ENCODE peak calls at places on chromosomes 11 and 22, in ten cellular contexts. E is AG10803; F is activated CD8-positive, alpha-beta memory T cell treated with anti-CD3 and anti-CD28 coated beads, Interleukin-2, amount 50 U/mL, for 4 hours; R is stimulated activated CD4-positive, alpha-beta T cell treated with anti-CD3 and anti-CD28 coated beads, TNF-alpha, amount 100 ng/mL, for 1 hour; U is H9; Y is KG1; I is ureter; C is GM12891; K is lower lobe of right lung; S is amygdala. P is an unnamed sample.

GRCh38 chr11:119339581-119340334 is 925 bp downstream of the C1QTNF5 start:
- DNase-seq in C (peak; percentile 72), F (no peak), I (no peak), Y (no peak), R (no peak), U (peak; percentile 83), S (peak; percentile 74), K (peak; percentile 81), E (peak; percentile 62), P (peak; percentile 67)

GRCh38 chr11:73205666-73206343 is 12.3 kb upstream of the P2RY2 start:
- DNase-seq in R (no peak), U (no peak), Y (no peak), S (no peak), E (no peak), K (no peak), I (no peak), C (no peak), F (no peak), P (peak; percentile 5)

GRCh38 chr11:28701760-28702449 is 593.7 kb downstream of the METTL15 start:
- DNase-seq in K (no peak), C (no peak), E (no peak), Y (no peak), R (no peak), F (no peak), U (no peak), S (no peak), I (no peak), P (no peak)

GRCh38 chr22:42202669-42203068 is 67.8 kb downstream of the TCF20 start:
- DNase-seq in F (peak; percentile 65), S (no peak), Y (no peak), I (no peak), U (no peak), K (no peak), C (no peak), R (peak; percentile 16), E (peak; percentile 12), P (no peak)

GRCh38 chr11:122202951-122203456 is 87.0 kb upstream of the BLID start:
- DNase-seq in E (peak; percentile 78), K (peak; percentile 65), C (peak; percentile 43), R (no peak), U (peak; percentile 81), S (peak; percentile 72), Y (no peak), I (peak; percentile 72), F (peak; percentile 14), P (peak; percentile 85)

GRCh38 chr11:115653076-115653475 is 148.9 kb upstream of the CADM1 start:
- DNase-seq in Y (no peak), S (no peak), R (no peak), E (no peak), I (no peak), F (no peak), C (no peak), U (no peak), K (no peak), P (no peak)

GRCh38 chr11:9568854-9569587 is 4.4 kb upstream of the WEE1 start:
- DNase-seq in C (no peak), E (peak; percentile 95), K (peak; percentile 61), S (no peak), U (peak; percentile 71), R (no peak), Y (no peak), I (peak; percentile 74), F (no peak), P (no peak)

GRCh38 chr11:134412508-134413333 is 679 bp upstream of the B3GAT1 start:
- DNase-seq in U (peak; percentile 60), F (peak; percentile 21), S (peak; percentile 95), I (no peak), Y (no peak), E (no peak), C (no peak), R (no peak), K (no peak), P (no peak)

GRCh38 chr11:46637546-46637945 is 20.2 kb downstream of the ATG13 start:
- DNase-seq in I (no peak), E (no peak), S (peak; percentile 27), U (no peak), F (no peak), K (no peak), Y (no peak), R (no peak), C (no peak), P (no peak)

GRCh38 chr11:69461272-69461962 is 20.0 kb upstream of the LINC01488 start:
- DNase-seq in K (no peak), R (no peak), Y (no peak), S (no peak), U (no peak), I (no peak), C (no peak), E (no peak), F (no peak), P (no peak)

GRCh38 chr11:88689548-88690240 is 352.2 kb upstream of the CTSC start:
- DNase-seq in Y (no peak), C (no peak), E (no peak), S (no peak), K (no peak), I (no peak), F (no peak), U (no peak), R (no peak), P (no peak)

GRCh38 chr11:2817431-2817830 is 68.1 kb downstream of the CDKN1C start:
- DNase-seq in U (no peak), C (no peak), I (no peak), S (no peak), E (no peak), F (no peak), R (no peak), K (no peak), Y (no peak), P (no peak)

GRCh38 chr11:58067685-58068084 is 36.9 kb downstream of the OR6Q1 start:
- DNase-seq in U (no peak), Y (no peak), F (no peak), S (no peak), I (no peak), C (no peak), K (no peak), R (no peak), E (no peak), P (no peak)

GRCh38 chr22:30876925-30877553 is 91.5 kb downstream of the MORC2 start:
- DNase-seq in R (no peak), K (peak; percentile 14), E (peak; percentile 31), C (no peak), S (peak; percentile 64), F (no peak), Y (no peak), U (no peak), I (no peak), P (no peak)

GRCh38 chr22:27802389-27803079 is 978 bp upstream of the MN1 start:
- DNase-seq in U (no peak), C (no peak), Y (peak; percentile 50), I (no peak), R (no peak), K (no peak), S (no peak), E (no peak), F (no peak), P (no peak)

GRCh38 chr11:134585666-134586285 is 173.7 kb upstream of the B3GAT1 start:
- DNase-seq in E (no peak), U (peak; percentile 13), R (no peak), K (no peak), I (no peak), F (no peak), C (no peak), S (no peak), Y (no peak), P (no peak)

GRCh38 chr11:71913716-71914115 is 14.7 kb downstream of the XNDC1N start:
- DNase-seq in E (peak; percentile 67), F (no peak), S (no peak), I (no peak), C (no peak), R (no peak), K (no peak), Y (no peak), U (no peak), P (no peak)

GRCh38 chr11:43787823-43788222 is 92.8 kb upstream of the ALKBH3 start:
- DNase-seq in R (no peak), E (no peak), C (no peak), Y (no peak), S (no peak), K (no peak), U (no peak), I (no peak), F (no peak), P (no peak)

GRCh38 chr11:114466742-114467141 is 27.5 kb downstream of the REXO2 start:
- DNase-seq in R (no peak), S (no peak), Y (no peak), I (no peak), K (no peak), E (no peak), C (no peak), F (no peak), U (no peak), P (no peak)

GRCh38 chr22:46967445-46968358 is 205.3 kb downstream of the TBC1D22A start:
- DNase-seq in F (no peak), C (no peak), I (no peak), S (no peak), U (no peak), Y (no peak), K (no peak), R (no peak), E (no peak), P (no peak)

GRCh38 chr11:17595526-17596309 is 48.7 kb downstream of the OTOG start:
- DNase-seq in R (no peak), U (peak; percentile 12), K (no peak), I (peak; percentile 24), F (peak; percentile 6), E (no peak), Y (no peak), C (no peak), S (no peak), P (no peak)

GRCh38 chr11:67504023-67504949 is 877 bp downstream of the PITPNM1 start:
- DNase-seq in I (no peak), K (no peak), U (no peak), F (peak; percentile 44), C (no peak), R (no peak), Y (no peak), S (no peak), E (no peak), P (peak; percentile 83)

GRCh38 chr11:103380031-103380430 is 270.8 kb downstream of the DYNC2H1 start:
- DNase-seq in K (no peak), Y (no peak), C (no peak), S (no peak), F (no peak), U (no peak), E (no peak), I (no peak), R (no peak), P (no peak)